ENCODE peak calls at places on chromosome 11, in six cellular contexts. G is psoas muscle, Q is dorsolateral prefrontal cortex, N is cardiac fibroblast, I is cardiac muscle cell, S is adrenal gland. A is an unnamed sample.
A peak's percentile ranks its signal among the peaks of the same experiment; 100 is the strongest.

GRCh38 chr11:68753300-68753699 is 2.0 kb upstream of the TESMIN start:
- DNase-seq in G (no peak), Q (no peak), N (no peak), I (no peak), S (no peak), A (no peak)

GRCh38 chr11:107293677-107294344 is 163.8 kb downstream of the CWF19L2 start:
- DNase-seq in G (no peak), Q (no peak), N (no peak), I (no peak), S (no peak), A (no peak)

GRCh38 chr11:73143126-73143838 is 1.2 kb upstream of the FCHSD2 start:
- DNase-seq in G (no peak), Q (no peak), N (peak; percentile 54), I (peak; percentile 49), S (no peak), A (peak; percentile 28)

GRCh38 chr11:74749127-74749964 is 697 bp downstream of the RNF169 start:
- DNase-seq in G (peak; percentile 73), Q (no peak), N (peak; percentile 36), I (peak; percentile 40), S (peak; percentile 45), A (peak; percentile 41)

GRCh38 chr11:38543951-38544350 is 1945.9 kb upstream of the RAG2 start:
- DNase-seq in G (no peak), Q (no peak), N (no peak), I (no peak), S (no peak), A (no peak)

GRCh38 chr11:70522613-70523311 is 124.4 kb downstream of the CTTN start:
- DNase-seq in G (peak; percentile 19), Q (no peak), N (no peak), I (no peak), S (no peak), A (no peak)

GRCh38 chr11:80873309-80873999 is 1432.6 kb upstream of the TENM4 start:
- DNase-seq in G (no peak), Q (no peak), N (peak; percentile 51), I (peak; percentile 53), S (no peak), A (peak; percentile 63)

GRCh38 chr11:86996953-86997570 is 40.7 kb upstream of the TMEM135 start:
- DNase-seq in G (no peak), Q (no peak), N (no peak), I (no peak), S (no peak), A (no peak)

GRCh38 chr11:419248-420005 is 4.6 kb upstream of the SIGIRR start:
- DNase-seq in G (no peak), Q (peak; percentile 22), N (no peak), I (no peak), S (no peak), A (no peak)

GRCh38 chr11:70247710-70248072 is 22.8 kb upstream of the PPFIA1 start:
- DNase-seq in G (peak; percentile 73), Q (no peak), N (no peak), I (no peak), S (peak; percentile 89), A (no peak)

DNA sequence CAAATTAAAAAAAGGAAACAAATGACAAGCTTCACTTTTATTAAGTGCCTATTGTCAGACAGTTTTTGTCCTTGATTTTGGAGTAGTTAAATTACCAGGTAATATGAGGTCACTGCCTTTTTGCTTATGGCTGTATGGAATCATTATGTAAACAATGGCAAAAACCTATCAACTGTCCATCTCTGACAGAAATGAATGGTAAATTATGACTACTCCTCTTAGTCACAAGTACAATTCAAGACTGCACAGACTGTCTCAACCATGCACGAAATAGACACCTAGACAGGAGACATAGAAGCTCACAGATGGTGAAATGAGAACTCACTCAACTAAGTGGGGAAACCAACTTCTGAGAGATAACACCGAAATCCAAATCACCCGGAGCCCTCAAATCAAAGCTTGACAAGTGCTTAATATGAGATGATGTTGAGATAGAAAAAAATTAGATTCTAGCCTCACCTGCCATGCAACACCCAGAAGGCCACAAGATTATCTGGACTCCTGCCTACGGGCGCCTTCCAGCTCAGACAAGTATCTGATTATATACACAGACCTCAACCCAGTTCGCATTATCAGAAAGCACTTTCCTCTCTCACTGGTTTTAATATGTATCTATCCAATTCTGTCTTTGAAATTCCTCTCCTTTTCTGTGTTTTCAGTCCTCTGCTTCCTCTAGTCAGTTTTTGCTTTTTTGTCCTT is 199.3 kb downstream of the CADM1 start:
- DNase-seq in G (no peak), Q (no peak), N (no peak), I (no peak), S (no peak), A (no peak)
- H3K4me3 ChIP-seq in G (no peak overlapping the region), Q (no peak overlapping the region), N (no peak overlapping the region), I (no peak overlapping the region), S (no peak overlapping the region), A (no peak overlapping the region)

GRCh38 chr11:34160791-34161190 is 55.4 kb downstream of the NAT10 start:
- DNase-seq in G (peak; percentile 26), Q (no peak), N (no peak), I (no peak), S (no peak), A (no peak)
- TF ChIP-seq CTCF in G (no peak), Q (no peak), N (no peak), I (no peak), S (no peak), A (no peak)

DNA sequence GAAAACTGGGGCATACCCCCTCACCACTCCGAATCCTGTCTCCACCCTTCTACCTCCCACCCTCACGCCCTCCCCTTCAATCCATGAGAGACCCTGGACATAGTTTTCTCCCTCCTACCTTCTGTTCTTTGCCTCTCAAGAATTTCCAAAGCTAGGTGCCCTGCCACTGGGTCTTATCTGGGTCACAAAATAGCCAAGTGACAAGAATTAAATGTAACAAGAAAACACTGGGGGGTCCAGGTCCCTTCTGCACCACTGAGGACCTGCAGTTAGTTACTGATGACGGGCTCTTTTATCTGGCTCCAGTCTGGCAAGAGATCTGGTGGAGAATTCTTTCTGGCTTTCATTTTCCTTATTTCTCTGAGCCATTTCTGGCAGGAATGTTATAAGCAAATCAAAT is 135.3 kb downstream of the RRAS2 start:
- DNase-seq in G (no peak), Q (no peak), N (no peak), I (no peak), S (no peak), A (no peak)
- H3K4me3 ChIP-seq in G (no peak overlapping the region), Q (no peak overlapping the region), N (no peak overlapping the region), I (no peak overlapping the region), S (no peak overlapping the region), A (no peak overlapping the region)

DNA sequence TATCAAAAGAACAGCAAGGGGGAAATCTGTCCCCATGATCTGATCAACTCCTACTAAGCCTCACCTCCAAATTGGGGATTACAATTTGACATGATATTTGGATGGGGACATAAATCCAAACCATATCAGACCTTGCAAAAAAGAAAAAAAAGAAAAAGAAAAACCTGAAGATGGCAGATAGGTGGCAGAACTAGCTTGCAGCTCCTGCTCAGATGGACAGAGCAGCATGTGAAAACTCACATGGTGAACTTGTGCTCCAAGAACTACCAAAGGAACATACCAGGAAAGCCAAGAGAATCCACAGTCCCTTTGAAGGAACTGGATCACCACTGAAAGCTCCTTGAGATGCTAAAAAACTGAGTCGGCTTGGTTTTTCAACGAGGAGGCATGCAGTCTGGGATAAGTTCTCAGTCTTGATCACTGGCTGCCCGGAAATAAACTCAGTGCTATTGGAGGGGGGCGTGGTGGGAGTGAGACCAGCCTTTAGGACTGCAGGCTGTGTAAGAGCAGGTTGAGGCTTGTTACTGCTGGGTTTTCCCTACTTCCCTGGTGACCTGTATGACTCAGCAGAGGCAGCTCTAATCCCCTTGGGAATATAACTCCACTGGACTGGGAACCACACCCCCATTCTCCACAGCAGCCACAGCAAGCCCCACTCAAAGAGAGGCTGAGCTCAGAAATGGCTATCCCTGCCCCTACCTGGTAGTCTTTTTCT is 358.3 kb upstream of the ARHGAP42 start:
- DNase-seq in G (no peak), Q (no peak), N (no peak), I (no peak), S (no peak), A (no peak)
- TF ChIP-seq CTCF in G (no peak), Q (no peak), N (no peak), I (no peak), S (no peak), A (no peak)

GRCh38 chr11:64887757-64888405 is 9.5 kb upstream of the EHD1 start:
- DNase-seq in G (peak; percentile 91), Q (peak; percentile 87), N (peak; percentile 65), I (peak; percentile 69), S (peak; percentile 79), A (peak; percentile 60)
- H3K4me3 ChIP-seq in G (peak overlapping the region; percentile 52), Q (peak overlapping the region; percentile 36), N (no peak overlapping the region), I (no peak overlapping the region), S (no peak overlapping the region), A (no peak overlapping the region)

DNA sequence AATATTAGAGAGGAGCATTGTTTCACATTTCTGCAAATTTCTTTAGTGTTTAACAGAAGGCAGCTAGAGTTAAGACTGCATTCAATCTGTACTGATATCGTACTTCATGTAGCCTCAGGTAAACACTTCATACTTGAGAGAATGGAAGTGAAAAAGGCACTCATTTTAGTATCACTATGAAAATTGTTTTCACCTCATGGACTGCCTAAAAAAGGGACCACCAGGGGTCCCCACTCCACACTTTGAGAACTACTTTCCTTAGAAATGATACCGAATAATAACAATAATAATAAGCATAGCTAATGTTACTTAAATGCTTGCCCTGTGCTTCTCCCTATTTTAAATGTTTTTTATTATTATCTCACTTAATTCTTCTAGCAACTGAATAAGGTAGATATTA is 95.1 kb downstream of the BLID start:
- DNase-seq in G (no peak), Q (no peak), N (peak; percentile 62), I (peak; percentile 54), S (no peak), A (peak; percentile 54)
- TF ChIP-seq CTCF in G (peak; percentile 45), Q (peak; percentile 60), N (peak; percentile 54), I (peak; percentile 59), S (peak; percentile 11), A (peak; percentile 56)

GRCh38 chr11:47587039-47587675 is 679 bp downstream of the FAM180B start:
- DNase-seq in G (no peak), Q (no peak), N (peak; percentile 33), I (peak; percentile 29), S (peak; percentile 53), A (peak; percentile 28)
- H3K4me3 ChIP-seq in G (no peak overlapping the region), Q (no peak overlapping the region), N (no peak overlapping the region), I (no peak overlapping the region), S (no peak overlapping the region), A (no peak overlapping the region)

A was measured in fibroblast of the aortic adventitia.